ENCODE peak calls at places on chromosomes 7 and 10, in nine cellular contexts. One of them, this sample, is unnamed.
A peak's percentile ranks its signal among the peaks of the same experiment; 100 is the strongest.

GRCh38 chr7:156118246-156118645 is 306.0 kb upstream of the SHH start:
- DNase-seq in lung: no peak
- DNase-seq in body of pancreas: no peak
- DNase-seq in uterus: no peak
- DNase-seq in esophagus muscularis mucosa: no peak
- DNase-seq in cardiac fibroblast: no peak
- DNase-seq in CD8-positive, alpha-beta T cell: no peak
- DNase-seq in mucosa of descending colon: no peak
- DNase-seq in astrocyte of the spinal cord: no peak
- DNase-seq in this sample: no peak

GRCh38 chr7:154868901-154869300 is 134.0 kb downstream of the PAXIP1 start:
- DNase-seq in lung: no peak
- DNase-seq in body of pancreas: no peak
- DNase-seq in uterus: no peak
- DNase-seq in esophagus muscularis mucosa: no peak
- DNase-seq in cardiac fibroblast: no peak
- DNase-seq in CD8-positive, alpha-beta T cell: no peak
- DNase-seq in mucosa of descending colon: no peak
- DNase-seq in astrocyte of the spinal cord: no peak
- DNase-seq in this sample: no peak

GRCh38 chr7:129780257-129781127 is 169.0 kb downstream of the NRF1 start:
- DNase-seq in lung: peak; percentile 89
- DNase-seq in body of pancreas: peak; percentile 95
- DNase-seq in uterus: no peak
- DNase-seq in esophagus muscularis mucosa: no peak
- DNase-seq in cardiac fibroblast: no peak
- DNase-seq in CD8-positive, alpha-beta T cell: peak; percentile 79
- DNase-seq in mucosa of descending colon: peak; percentile 91
- DNase-seq in astrocyte of the spinal cord: no peak
- DNase-seq in this sample: peak; percentile 95

GRCh38 chr7:81339946-81340345 is 421.1 kb upstream of the SEMA3C start:
- DNase-seq in lung: no peak
- DNase-seq in body of pancreas: no peak
- DNase-seq in uterus: no peak
- DNase-seq in esophagus muscularis mucosa: no peak
- DNase-seq in cardiac fibroblast: no peak
- DNase-seq in CD8-positive, alpha-beta T cell: no peak
- DNase-seq in mucosa of descending colon: no peak
- DNase-seq in astrocyte of the spinal cord: no peak
- DNase-seq in this sample: no peak

GRCh38 chr10:99522078-99522479 is 10.7 kb upstream of the NKX2-3 start:
- DNase-seq in lung: no peak
- DNase-seq in body of pancreas: no peak
- DNase-seq in uterus: no peak
- DNase-seq in esophagus muscularis mucosa: no peak
- DNase-seq in cardiac fibroblast: no peak
- DNase-seq in CD8-positive, alpha-beta T cell: no peak
- DNase-seq in mucosa of descending colon: peak; percentile 50
- DNase-seq in astrocyte of the spinal cord: no peak
- DNase-seq in this sample: no peak

GRCh38 chr10:16828731-16829175 is 11.5 kb upstream of the RSU1 start:
- DNase-seq in lung: no peak
- DNase-seq in body of pancreas: peak; percentile 30
- DNase-seq in uterus: peak; percentile 57
- DNase-seq in esophagus muscularis mucosa: no peak
- DNase-seq in cardiac fibroblast: peak; percentile 74
- DNase-seq in CD8-positive, alpha-beta T cell: no peak
- DNase-seq in mucosa of descending colon: no peak
- DNase-seq in astrocyte of the spinal cord: peak; percentile 87
- DNase-seq in this sample: peak; percentile 66

GRCh38 chr10:125217986-125218675 is 57.8 kb upstream of the CTBP2 start:
- DNase-seq in lung: no peak
- DNase-seq in body of pancreas: no peak
- DNase-seq in uterus: no peak
- DNase-seq in esophagus muscularis mucosa: no peak
- DNase-seq in cardiac fibroblast: peak; percentile 5
- DNase-seq in CD8-positive, alpha-beta T cell: no peak
- DNase-seq in mucosa of descending colon: no peak
- DNase-seq in astrocyte of the spinal cord: no peak
- DNase-seq in this sample: peak; percentile 74

GRCh38 chr10:29007748-29008610 is 280.9 kb upstream of the LYZL1 start:
- DNase-seq in lung: no peak
- DNase-seq in body of pancreas: no peak
- DNase-seq in uterus: no peak
- DNase-seq in esophagus muscularis mucosa: no peak
- DNase-seq in cardiac fibroblast: peak; percentile 63
- DNase-seq in CD8-positive, alpha-beta T cell: no peak
- DNase-seq in mucosa of descending colon: no peak
- DNase-seq in astrocyte of the spinal cord: peak; percentile 40
- DNase-seq in this sample: no peak

GRCh38 chr7:144513332-144513731 is 109.8 kb upstream of the NOBOX start:
- DNase-seq in lung: no peak
- DNase-seq in body of pancreas: no peak
- DNase-seq in uterus: no peak
- DNase-seq in esophagus muscularis mucosa: no peak
- DNase-seq in cardiac fibroblast: peak; percentile 52
- DNase-seq in CD8-positive, alpha-beta T cell: no peak
- DNase-seq in mucosa of descending colon: no peak
- DNase-seq in astrocyte of the spinal cord: no peak
- DNase-seq in this sample: peak; percentile 39

GRCh38 chr7:5682889-5683670 is 98.4 kb downstream of the RNF216 start:
- DNase-seq in lung: no peak
- DNase-seq in body of pancreas: no peak
- DNase-seq in uterus: no peak
- DNase-seq in esophagus muscularis mucosa: no peak
- DNase-seq in cardiac fibroblast: no peak
- DNase-seq in CD8-positive, alpha-beta T cell: no peak
- DNase-seq in mucosa of descending colon: no peak
- DNase-seq in astrocyte of the spinal cord: no peak
- DNase-seq in this sample: no peak

GRCh38 chr10:44466236-44466635 is 81.3 kb upstream of the CXCL12 start:
- DNase-seq in lung: no peak
- DNase-seq in body of pancreas: no peak
- DNase-seq in uterus: no peak
- DNase-seq in esophagus muscularis mucosa: no peak
- DNase-seq in cardiac fibroblast: peak; percentile 43
- DNase-seq in CD8-positive, alpha-beta T cell: no peak
- DNase-seq in mucosa of descending colon: no peak
- DNase-seq in astrocyte of the spinal cord: peak; percentile 23
- DNase-seq in this sample: no peak

GRCh38 chr10:69647101-69647500 is 17.1 kb downstream of the FAM241B start:
- DNase-seq in lung: no peak
- DNase-seq in body of pancreas: no peak
- DNase-seq in uterus: no peak
- DNase-seq in esophagus muscularis mucosa: no peak
- DNase-seq in cardiac fibroblast: no peak
- DNase-seq in CD8-positive, alpha-beta T cell: no peak
- DNase-seq in mucosa of descending colon: no peak
- DNase-seq in astrocyte of the spinal cord: no peak
- DNase-seq in this sample: no peak

GRCh38 chr7:31734456-31734855 is 47.4 kb downstream of the PPP1R17 start:
- DNase-seq in lung: no peak
- DNase-seq in body of pancreas: no peak
- DNase-seq in uterus: no peak
- DNase-seq in esophagus muscularis mucosa: no peak
- DNase-seq in cardiac fibroblast: no peak
- DNase-seq in CD8-positive, alpha-beta T cell: no peak
- DNase-seq in mucosa of descending colon: no peak
- DNase-seq in astrocyte of the spinal cord: no peak
- DNase-seq in this sample: peak; percentile 87

GRCh38 chr10:61320996-61321395 is 132.2 kb downstream of the TMEM26 start:
- DNase-seq in lung: no peak
- DNase-seq in body of pancreas: no peak
- DNase-seq in uterus: no peak
- DNase-seq in esophagus muscularis mucosa: no peak
- DNase-seq in cardiac fibroblast: no peak
- DNase-seq in CD8-positive, alpha-beta T cell: no peak
- DNase-seq in mucosa of descending colon: no peak
- DNase-seq in astrocyte of the spinal cord: no peak
- DNase-seq in this sample: no peak

GRCh38 chr10:127216786-127217185 is 20.4 kb upstream of the INSYN2A start:
- DNase-seq in lung: no peak
- DNase-seq in body of pancreas: no peak
- DNase-seq in uterus: no peak
- DNase-seq in esophagus muscularis mucosa: no peak
- DNase-seq in cardiac fibroblast: peak; percentile 9
- DNase-seq in CD8-positive, alpha-beta T cell: no peak
- DNase-seq in mucosa of descending colon: no peak
- DNase-seq in astrocyte of the spinal cord: peak; percentile 35
- DNase-seq in this sample: peak; percentile 51

GRCh38 chr7:1817061-1817712 is 147.1 kb downstream of the ELFN1 start:
- DNase-seq in lung: no peak
- DNase-seq in body of pancreas: no peak
- DNase-seq in uterus: no peak
- DNase-seq in esophagus muscularis mucosa: peak; percentile 83
- DNase-seq in cardiac fibroblast: no peak
- DNase-seq in CD8-positive, alpha-beta T cell: no peak
- DNase-seq in mucosa of descending colon: no peak
- DNase-seq in astrocyte of the spinal cord: no peak
- DNase-seq in this sample: no peak

GRCh38 chr10:96014473-96015102 is 28.8 kb upstream of the CCNJ start:
- DNase-seq in lung: no peak
- DNase-seq in body of pancreas: no peak
- DNase-seq in uterus: no peak
- DNase-seq in esophagus muscularis mucosa: no peak
- DNase-seq in cardiac fibroblast: no peak
- DNase-seq in CD8-positive, alpha-beta T cell: no peak
- DNase-seq in mucosa of descending colon: no peak
- DNase-seq in astrocyte of the spinal cord: no peak
- DNase-seq in this sample: no peak

GRCh38 chr7:85573346-85573745 is 386.5 kb upstream of the SEMA3D start:
- DNase-seq in lung: no peak
- DNase-seq in body of pancreas: no peak
- DNase-seq in uterus: no peak
- DNase-seq in esophagus muscularis mucosa: no peak
- DNase-seq in cardiac fibroblast: no peak
- DNase-seq in CD8-positive, alpha-beta T cell: no peak
- DNase-seq in mucosa of descending colon: no peak
- DNase-seq in astrocyte of the spinal cord: no peak
- DNase-seq in this sample: no peak

GRCh38 chr7:26965724-26966123 is 101.3 kb upstream of the SKAP2 start:
- DNase-seq in lung: no peak
- DNase-seq in body of pancreas: no peak
- DNase-seq in uterus: no peak
- DNase-seq in esophagus muscularis mucosa: no peak
- DNase-seq in cardiac fibroblast: no peak
- DNase-seq in CD8-positive, alpha-beta T cell: no peak
- DNase-seq in mucosa of descending colon: no peak
- DNase-seq in astrocyte of the spinal cord: no peak
- DNase-seq in this sample: no peak

DNA sequence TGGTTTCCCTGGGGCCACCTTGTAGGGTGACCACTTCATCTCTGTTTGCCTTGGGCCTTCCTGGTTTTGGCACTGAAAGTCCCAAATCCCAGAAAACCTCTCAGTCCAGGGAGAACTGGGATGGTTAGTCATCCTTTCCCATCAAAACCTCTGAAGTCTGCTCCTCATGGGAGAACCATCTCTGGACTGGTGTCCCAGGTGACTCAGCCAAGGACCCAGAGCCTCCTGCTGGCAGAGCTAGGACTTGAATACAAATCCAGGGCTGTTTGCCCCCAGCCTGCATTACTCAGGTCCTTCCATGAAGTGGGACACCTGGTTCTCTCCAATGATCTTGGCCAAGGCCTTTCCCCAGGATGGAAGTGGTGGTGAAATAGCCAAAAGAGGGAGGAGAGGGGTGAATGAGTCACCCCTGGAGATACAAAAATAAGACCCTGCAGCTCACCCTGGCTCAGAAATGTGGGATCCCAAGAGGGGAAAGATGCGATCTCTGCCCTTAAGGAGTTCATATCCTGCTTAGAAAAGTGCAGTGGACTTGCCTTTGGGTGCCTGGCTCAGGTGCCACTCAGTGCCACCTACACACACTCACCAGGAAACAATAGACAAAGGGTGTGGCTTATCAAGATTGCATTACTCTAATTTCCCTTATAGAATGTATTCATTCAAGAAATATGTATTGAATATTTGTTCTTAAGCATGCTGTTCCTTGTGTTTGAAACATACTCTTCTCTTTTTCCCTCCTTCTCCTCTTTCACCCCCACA is 22.0 kb downstream of the ADRA2A start:
- DNase-seq in lung: no peak
- DNase-seq in body of pancreas: no peak
- DNase-seq in uterus: no peak
- DNase-seq in esophagus muscularis mucosa: no peak
- DNase-seq in cardiac fibroblast: no peak
- DNase-seq in CD8-positive, alpha-beta T cell: no peak
- DNase-seq in mucosa of descending colon: no peak
- DNase-seq in astrocyte of the spinal cord: no peak
- DNase-seq in this sample: peak; percentile 8
- TF ChIP-seq CTCF in lung: no peak
- TF ChIP-seq CTCF in body of pancreas: no peak
- TF ChIP-seq CTCF in uterus: no peak
- TF ChIP-seq CTCF in esophagus muscularis mucosa: no peak
- TF ChIP-seq CTCF in cardiac fibroblast: no peak
- TF ChIP-seq CTCF in CD8-positive, alpha-beta T cell: no peak
- TF ChIP-seq CTCF in mucosa of descending colon: no peak
- TF ChIP-seq CTCF in astrocyte of the spinal cord: peak; percentile 12
- TF ChIP-seq CTCF in this sample: peak; percentile 17

DNA sequence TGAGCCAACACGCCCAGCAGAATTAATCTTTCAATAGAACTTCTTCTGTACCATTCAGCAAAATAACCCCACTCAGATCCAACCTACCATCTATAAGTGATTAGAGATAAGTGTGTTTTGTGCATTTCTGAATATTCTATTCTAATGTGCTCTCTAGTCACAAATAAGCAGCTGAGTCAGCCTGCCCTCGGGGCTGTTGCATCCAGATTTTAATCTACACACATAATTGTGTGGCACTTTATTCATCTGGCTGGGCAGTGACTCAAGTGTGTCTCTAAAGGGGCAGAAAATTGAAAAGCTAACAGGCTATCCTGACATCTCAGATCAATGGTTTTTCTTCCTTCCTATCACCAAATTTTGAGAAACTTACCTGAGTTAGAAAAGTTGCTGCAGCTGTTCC is 60.3 kb downstream of the PRR15 start:
- DNase-seq in lung: no peak
- DNase-seq in body of pancreas: no peak
- DNase-seq in uterus: no peak
- DNase-seq in esophagus muscularis mucosa: no peak
- DNase-seq in cardiac fibroblast: no peak
- DNase-seq in CD8-positive, alpha-beta T cell: no peak
- DNase-seq in mucosa of descending colon: no peak
- DNase-seq in astrocyte of the spinal cord: no peak
- DNase-seq in this sample: peak; percentile 83
- H3K4me3 ChIP-seq in lung: no peak overlapping the region
- H3K4me3 ChIP-seq in body of pancreas: no peak overlapping the region
- H3K4me3 ChIP-seq in uterus: no peak overlapping the region
- H3K4me3 ChIP-seq in esophagus muscularis mucosa: no peak overlapping the region
- H3K4me3 ChIP-seq in cardiac fibroblast: no peak overlapping the region
- H3K4me3 ChIP-seq in CD8-positive, alpha-beta T cell: no peak overlapping the region
- H3K4me3 ChIP-seq in mucosa of descending colon: no peak overlapping the region
- H3K4me3 ChIP-seq in astrocyte of the spinal cord: no peak overlapping the region
- H3K4me3 ChIP-seq in this sample: no peak overlapping the region

GRCh38 chr7:70494977-70495376 is 637.0 kb upstream of the GALNT17 start:
- DNase-seq in lung: no peak
- DNase-seq in body of pancreas: no peak
- DNase-seq in uterus: no peak
- DNase-seq in esophagus muscularis mucosa: no peak
- DNase-seq in cardiac fibroblast: no peak
- DNase-seq in CD8-positive, alpha-beta T cell: no peak
- DNase-seq in mucosa of descending colon: no peak
- DNase-seq in astrocyte of the spinal cord: no peak
- DNase-seq in this sample: no peak
- TF ChIP-seq CTCF in lung: no peak
- TF ChIP-seq CTCF in body of pancreas: no peak
- TF ChIP-seq CTCF in uterus: no peak
- TF ChIP-seq CTCF in esophagus muscularis mucosa: no peak
- TF ChIP-seq CTCF in cardiac fibroblast: no peak
- TF ChIP-seq CTCF in CD8-positive, alpha-beta T cell: no peak
- TF ChIP-seq CTCF in mucosa of descending colon: no peak
- TF ChIP-seq CTCF in astrocyte of the spinal cord: no peak
- TF ChIP-seq CTCF in this sample: no peak

GRCh38 chr7:107236857-107237256 is 68.1 kb downstream of the HBP1 start:
- DNase-seq in lung: no peak
- DNase-seq in body of pancreas: no peak
- DNase-seq in uterus: no peak
- DNase-seq in esophagus muscularis mucosa: no peak
- DNase-seq in cardiac fibroblast: no peak
- DNase-seq in CD8-positive, alpha-beta T cell: no peak
- DNase-seq in mucosa of descending colon: no peak
- DNase-seq in astrocyte of the spinal cord: no peak
- DNase-seq in this sample: no peak
- H3K4me3 ChIP-seq in lung: no peak overlapping the region
- H3K4me3 ChIP-seq in body of pancreas: no peak overlapping the region
- H3K4me3 ChIP-seq in uterus: no peak overlapping the region
- H3K4me3 ChIP-seq in esophagus muscularis mucosa: no peak overlapping the region
- H3K4me3 ChIP-seq in cardiac fibroblast: no peak overlapping the region
- H3K4me3 ChIP-seq in CD8-positive, alpha-beta T cell: no peak overlapping the region
- H3K4me3 ChIP-seq in mucosa of descending colon: no peak overlapping the region
- H3K4me3 ChIP-seq in astrocyte of the spinal cord: no peak overlapping the region
- H3K4me3 ChIP-seq in this sample: no peak overlapping the region

This sample was measured in epithelial cell of esophagus.